ENCODE peak calls at places on chromosome 1, in eight cellular contexts. R, F, C, G, Y, B, V and U are unnamed samples.

GRCh38 chr1:244209955-244210354 is 158.9 kb downstream of the ZBTB18 start:
- DNase-seq in R (no peak), F (no peak), C (no peak), Y (no peak), G (no peak), B (no peak), V (no peak), U (no peak)

GRCh38 chr1:209561561-209561960 is 22.0 kb upstream of the CAMK1G start:
- DNase-seq in C (no peak), V (no peak), B (no peak), Y (no peak), F (no peak), R (no peak), G (no peak), U (no peak)

GRCh38 chr1:15411593-15412487 is 2.2 kb downstream of the EFHD2 start:
- DNase-seq in Y (no peak), G (peak; percentile 80), R (no peak), B (peak; percentile 63), V (no peak), F (no peak), C (peak; percentile 49), U (no peak)

GRCh38 chr1:87208936-87209335 is 119.7 kb upstream of the LMO4 start:
- DNase-seq in F (no peak), G (no peak), V (no peak), C (no peak), B (no peak), R (no peak), Y (no peak), U (no peak)

GRCh38 chr1:11046270-11046566 is 821 bp downstream of the MASP2 start:
- DNase-seq in C (no peak), Y (no peak), R (no peak), F (no peak), B (no peak), V (no peak), G (peak; percentile 90), U (no peak)

GRCh38 chr1:32052887-32053286 is 19.9 kb upstream of the TMEM39B start:
- DNase-seq in F (no peak), V (peak; percentile 64), C (no peak), G (no peak), R (no peak), Y (no peak), B (no peak), U (no peak)

GRCh38 chr1:202184750-202185460 is 8.7 kb upstream of the LGR6 start:
- DNase-seq in G (peak; percentile 85), F (peak; percentile 98), B (peak; percentile 89), V (peak; percentile 92), R (peak; percentile 99), Y (peak; percentile 88), C (peak; percentile 79), U (peak; percentile 57)

GRCh38 chr1:171345536-171345935 is 31.6 kb downstream of the FMO4 start:
- DNase-seq in C (no peak), Y (no peak), B (no peak), F (no peak), R (no peak), G (no peak), V (no peak), U (no peak)

GRCh38 chr1:230109871-230110667 is 43.0 kb downstream of the GALNT2 start:
- DNase-seq in F (no peak), G (no peak), R (no peak), B (no peak), V (no peak), C (no peak), Y (no peak), U (no peak)

DNA sequence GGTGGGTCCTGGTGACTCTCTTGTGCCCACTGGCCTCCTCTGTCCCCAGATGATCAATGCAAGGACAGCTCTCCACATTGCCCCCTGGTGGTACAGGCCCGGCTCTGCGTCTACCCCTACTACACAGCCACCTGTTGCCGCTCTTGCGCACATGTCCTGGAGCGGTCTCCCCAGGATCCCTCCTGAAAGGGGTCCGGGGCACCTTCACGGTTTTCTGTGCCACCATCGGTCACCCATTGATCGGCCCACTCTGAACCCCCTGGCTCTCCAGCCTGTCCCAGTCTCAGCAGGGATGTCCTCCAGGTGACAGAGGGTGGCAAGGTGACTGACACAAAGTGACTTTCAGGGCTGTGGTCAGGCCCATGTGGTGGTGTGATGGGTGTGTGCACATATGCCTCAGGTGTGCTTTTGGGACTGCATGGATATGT is 10.8 kb downstream of the ADAMTSL4 start:
- DNase-seq in B (peak; percentile 68), G (peak; percentile 83), C (peak; percentile 80), F (peak; percentile 88), R (peak; percentile 92), Y (peak; percentile 61), V (no peak), U (peak; percentile 81)
- TF ChIP-seq CTCF in B (peak; percentile 83), G (peak; percentile 93), C (peak; percentile 84), F (peak; percentile 92), R (peak; percentile 90), Y (peak; percentile 94), V (peak; percentile 97), U (peak; percentile 94)

GRCh38 chr1:198643827-198644226 is 5.0 kb downstream of the PTPRC start:
- DNase-seq in C (no peak), Y (no peak), G (no peak), F (no peak), R (no peak), B (no peak), V (no peak), U (no peak)

GRCh38 chr1:198639581-198640235 is 868 bp downstream of the PTPRC start:
- DNase-seq in G (no peak), C (no peak), F (no peak), Y (no peak), R (no peak), V (no peak), B (no peak), U (no peak)

GRCh38 chr1:198641506-198641905 is 2.7 kb downstream of the PTPRC start:
- DNase-seq in F (no peak), B (no peak), V (no peak), R (no peak), Y (no peak), C (no peak), G (no peak), U (no peak)

GRCh38 chr1:198643001-198643400 is 4.2 kb downstream of the PTPRC start:
- DNase-seq in B (no peak), V (no peak), Y (no peak), R (no peak), F (no peak), G (no peak), C (no peak), U (no peak)

DNA sequence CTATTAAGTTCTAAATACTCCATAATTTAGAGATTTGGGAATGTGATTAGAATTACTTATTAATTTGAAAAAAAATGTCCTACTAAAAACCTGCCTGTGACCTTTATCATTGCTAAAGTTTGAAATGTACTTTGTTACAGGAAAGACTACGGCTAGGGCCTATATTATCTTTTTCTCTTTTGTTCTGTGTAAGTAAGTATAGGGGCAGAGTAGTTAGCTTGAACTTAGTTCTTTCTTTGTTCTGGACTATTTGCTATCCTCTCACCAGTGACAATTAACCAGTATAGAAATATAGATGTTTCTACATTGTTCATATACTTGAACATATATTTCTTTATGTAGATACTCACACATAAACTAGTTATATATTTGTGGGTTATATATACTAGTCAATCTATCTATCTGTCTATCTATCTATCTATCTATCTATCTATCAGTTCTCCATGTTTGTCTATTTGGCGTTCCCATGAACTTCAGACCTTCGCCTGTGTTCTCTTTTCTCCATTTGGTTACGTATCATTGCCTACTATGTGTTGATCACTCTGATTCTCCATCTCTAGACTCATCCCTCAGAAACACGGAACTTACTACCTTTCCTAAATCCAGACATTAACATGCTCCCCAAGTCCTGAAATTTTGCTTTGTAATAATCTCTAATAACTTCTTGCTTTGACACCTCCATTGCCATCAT is 3.3 kb downstream of the PTPRC start:
- DNase-seq in R (no peak), V (no peak), B (no peak), F (no peak), C (no peak), Y (no peak), G (no peak), U (no peak)
- H3K27ac ChIP-seq in R (no peak overlapping the region), V (no peak overlapping the region), B (no peak overlapping the region), F (no peak overlapping the region), C (no peak overlapping the region), Y (no peak overlapping the region), G (peak overlapping the region; percentile 2), U (no peak overlapping the region)

GRCh38 chr1:23405946-23406345 is 18.6 kb downstream of the TCEA3 start:
- DNase-seq in Y (no peak), G (no peak), F (no peak), R (no peak), V (no peak), C (no peak), B (no peak), U (no peak)
- H3K27me3 ChIP-seq in Y (no peaks in the 10 kb centered on the region), G (no peaks in the 10 kb centered on the region), F (peaks cover 20% of the 10 kb centered on the region), R (peaks cover 97% of the 10 kb centered on the region), V (no peaks in the 10 kb centered on the region), C (no peaks in the 10 kb centered on the region), B (no peaks in the 10 kb centered on the region), U (no peaks in the 10 kb centered on the region)

GRCh38 chr1:169696273-169697100 is 14.9 kb downstream of the SELL start:
- DNase-seq in G (no peak), B (no peak), F (no peak), V (no peak), R (no peak), Y (no peak), C (no peak), U (no peak)

GRCh38 chr1:169697769-169698168 is 13.7 kb downstream of the SELL start:
- DNase-seq in R (no peak), B (no peak), F (no peak), Y (no peak), C (no peak), V (no peak), G (no peak), U (no peak)

GRCh38 chr1:169698976-169699375 is 12.4 kb downstream of the SELL start:
- DNase-seq in Y (no peak), G (no peak), B (no peak), F (no peak), V (no peak), C (no peak), R (no peak), U (no peak)

GRCh38 chr1:169701261-169701802 is 10.1 kb downstream of the SELL start:
- DNase-seq in R (no peak), F (no peak), Y (no peak), V (no peak), G (no peak), C (no peak), B (no peak), U (no peak)

GRCh38 chr1:169699769-169700168 is 11.7 kb downstream of the SELL start:
- DNase-seq in V (no peak), C (no peak), R (no peak), Y (no peak), F (no peak), G (no peak), B (no peak), U (no peak)
- TF ChIP-seq CTCF in V (no peak), C (no peak), R (no peak), Y (no peak), F (no peak), G (no peak), B (no peak), U (no peak)

GRCh38 chr1:74498901-74499300 is 13.5 kb downstream of the LRRC53 start:
- DNase-seq in G (no peak), R (peak; percentile 40), V (no peak), B (no peak), C (no peak), F (no peak), Y (no peak), U (no peak)
- H3K27ac ChIP-seq in G (no peak overlapping the region), R (no peak overlapping the region), V (no peak overlapping the region), B (no peak overlapping the region), C (no peak overlapping the region), F (no peak overlapping the region), Y (no peak overlapping the region), U (no peak overlapping the region)

GRCh38 chr1:231190456-231190855 is 28.6 kb downstream of the TRIM67 start:
- DNase-seq in Y (no peak), F (no peak), V (no peak), B (no peak), C (no peak), R (no peak), G (no peak), U (no peak)
- H3K27me3 ChIP-seq in Y (peaks cover 14% of the 10 kb centered on the region), F (no peaks in the 10 kb centered on the region), V (peaks cover 3% of the 10 kb centered on the region), B (no peaks in the 10 kb centered on the region), C (no peaks in the 10 kb centered on the region), R (peaks cover 6% of the 10 kb centered on the region), G (no peaks in the 10 kb centered on the region), U (no peaks in the 10 kb centered on the region)